ENCODE peak calls at places on chromosomes 11 and 22, in seven cellular contexts. A is PC-3, G is endothelial cell of umbilical vein, K is heart right ventricle, D is right lobe of liver, F is SK-N-SH, I is uterus. M is an unnamed sample.

GRCh38 chr11:45102361-45102809 is 44.1 kb upstream of the PRDM11 start:
- DNase-seq in A (no peak), G (no peak), F (no peak), K (no peak), I (no peak), D (no peak), M (no peak)

GRCh38 chr22:24434472-24435322 is 7.3 kb downstream of the ADORA2A start:
- DNase-seq in F (peak; percentile 17), I (no peak), K (no peak), A (no peak), D (no peak), G (no peak), M (peak; percentile 68)

GRCh38 chr11:77353131-77353530 is 51.6 kb upstream of the GDPD4 start:
- DNase-seq in K (no peak), D (no peak), F (no peak), I (no peak), A (no peak), G (no peak), M (no peak)

GRCh38 chr11:57275582-57275981 is 38.5 kb upstream of the APLNR start:
- DNase-seq in A (no peak), K (no peak), I (no peak), D (no peak), F (no peak), G (peak; percentile 83), M (no peak)

GRCh38 chr11:97993565-97993964 is 1027.2 kb upstream of the CNTN5 start:
- DNase-seq in F (no peak), G (no peak), A (no peak), I (no peak), K (no peak), D (no peak), M (no peak)

GRCh38 chr22:29716814-29717213 is 3.0 kb upstream of the CABP7 start:
- DNase-seq in D (peak; percentile 69), K (peak; percentile 54), I (peak; percentile 37), G (peak; percentile 70), F (no peak), A (peak; percentile 69), M (no peak)

GRCh38 chr11:60718524-60719316 is 5.8 kb upstream of the MS4A18 start:
- DNase-seq in A (no peak), K (no peak), F (no peak), D (no peak), I (no peak), G (no peak), M (no peak)

GRCh38 chr22:41900652-41901312 is 14.1 kb downstream of the SHISA8 start:
- DNase-seq in A (no peak), I (no peak), D (no peak), G (no peak), F (no peak), K (no peak), M (no peak)

GRCh38 chr11:10751581-10751940 is 515 bp downstream of the CTR9 start:
- DNase-seq in I (no peak), K (no peak), D (no peak), A (no peak), G (no peak), F (no peak), M (no peak)

GRCh38 chr11:113896156-113896879 is 8.3 kb upstream of the HTR3B start:
- DNase-seq in I (peak; percentile 28), K (no peak), G (peak; percentile 34), A (peak; percentile 56), D (no peak), F (peak; percentile 61), M (no peak)

GRCh38 chr11:46879056-46879585 is 33.0 kb upstream of the CKAP5 start:
- DNase-seq in A (no peak), F (no peak), D (no peak), I (no peak), K (no peak), G (no peak), M (no peak)

GRCh38 chr11:26557666-26558065 is 14.4 kb downstream of the MUC15 start:
- DNase-seq in D (no peak), F (no peak), I (no peak), G (no peak), A (no peak), K (no peak), M (no peak)

GRCh38 chr11:13073119-13073981 is 64.2 kb downstream of the RASSF10 start:
- DNase-seq in F (no peak), G (peak; percentile 16), D (no peak), A (peak; percentile 22), I (no peak), K (no peak), M (no peak)

GRCh38 chr11:34012734-34013133 is 38.8 kb upstream of the CAPRIN1 start:
- DNase-seq in D (no peak), I (no peak), A (no peak), F (no peak), K (no peak), G (no peak), M (no peak)

GRCh38 chr22:50548046-50548912 is 2.6 kb downstream of the KLHDC7B start:
- DNase-seq in I (no peak), A (no peak), K (peak; percentile 29), F (peak; percentile 38), G (no peak), D (peak; percentile 72), M (peak; percentile 55)

GRCh38 chr11:7640826-7641225 is 32.5 kb downstream of the CYB5R2 start:
- DNase-seq in G (no peak), K (no peak), F (no peak), I (no peak), D (no peak), A (no peak), M (no peak)

GRCh38 chr11:65110354-65110861 is 1.3 kb upstream of the TM7SF2 start:
- DNase-seq in A (peak; percentile 96), K (peak; percentile 85), F (peak; percentile 91), G (peak; percentile 87), D (peak; percentile 87), I (peak; percentile 88), M (peak; percentile 99)
- H3K27ac ChIP-seq in A (no peak overlapping the region), K (peak overlapping the region; percentile 62), F (peak overlapping the region; percentile 39), G (no peak overlapping the region), D (no peak overlapping the region), I (peak overlapping the region; percentile 44), M (peak overlapping the region; percentile 70)

GRCh38 chr11:58907780-58908179 is 31.5 kb upstream of the GLYATL1 start:
- DNase-seq in I (no peak), K (no peak), A (no peak), D (no peak), F (no peak), G (no peak), M (no peak)

GRCh38 chr11:58905141-58905715 is 34.1 kb upstream of the GLYATL1 start:
- DNase-seq in I (no peak), F (peak; percentile 75), K (peak; percentile 31), D (peak; percentile 54), G (no peak), A (peak; percentile 48), M (no peak)

GRCh38 chr11:58902881-58903280 is 36.4 kb upstream of the GLYATL1 start:
- DNase-seq in K (no peak), D (no peak), G (no peak), F (no peak), I (no peak), A (no peak), M (no peak)

GRCh38 chr11:58900479-58901420 is 38.5 kb upstream of the GLYATL1 start:
- DNase-seq in K (peak; percentile 64), A (peak; percentile 96), F (peak; percentile 25), G (peak; percentile 41), D (peak; percentile 82), I (no peak), M (no peak)

GRCh38 chr11:58905716-58906547 is 33.4 kb upstream of the GLYATL1 start:
- DNase-seq in G (peak; percentile 17), F (peak; percentile 89), D (peak; percentile 71), A (peak; percentile 77), I (peak; percentile 21), K (peak; percentile 43), M (no peak)
- H3K4me3 ChIP-seq in G (no peak overlapping the region), F (peak overlapping the region; percentile 73), D (peak overlapping the region; percentile 28), A (peak overlapping the region; percentile 23), I (no peak overlapping the region), K (peak overlapping the region; percentile 22), M (no peak overlapping the region)

DNA sequence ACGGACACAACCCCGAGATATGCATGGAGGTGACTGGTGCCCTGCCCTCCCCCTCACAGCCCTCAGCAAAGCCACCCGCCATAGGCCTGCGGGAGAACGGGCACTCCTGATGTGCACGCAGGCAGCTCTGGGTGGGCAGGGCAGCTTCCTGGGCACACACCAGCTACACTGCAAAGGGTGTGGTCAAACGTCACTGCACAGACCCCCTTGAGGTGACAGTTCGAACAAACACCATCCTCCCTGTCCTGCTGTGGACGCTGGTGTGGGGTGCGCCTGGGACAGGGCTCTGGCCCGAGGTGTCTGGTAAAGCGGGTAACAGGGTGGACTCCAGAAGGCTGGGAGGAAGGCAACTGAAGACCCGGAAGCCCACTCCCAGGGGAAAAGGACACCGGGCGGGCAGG is 21.9 kb upstream of the MOB2 start:
- DNase-seq in F (no peak), D (peak; percentile 27), G (no peak), A (no peak), I (no peak), K (no peak), M (no peak)
- H3K27ac ChIP-seq in F (no peak overlapping the region), D (no peak overlapping the region), G (no peak overlapping the region), A (no peak overlapping the region), I (no peak overlapping the region), K (no peak overlapping the region), M (no peak overlapping the region)

GRCh38 chr11:125407046-125407445 is 89.0 kb downstream of the FEZ1 start:
- DNase-seq in G (no peak), A (peak; percentile 37), I (no peak), F (no peak), K (no peak), D (no peak), M (no peak)
- H3K4me3 ChIP-seq in G (no peak overlapping the region), A (no peak overlapping the region), I (no peak overlapping the region), F (no peak overlapping the region), K (no peak overlapping the region), D (no peak overlapping the region), M (no peak overlapping the region)

DNA sequence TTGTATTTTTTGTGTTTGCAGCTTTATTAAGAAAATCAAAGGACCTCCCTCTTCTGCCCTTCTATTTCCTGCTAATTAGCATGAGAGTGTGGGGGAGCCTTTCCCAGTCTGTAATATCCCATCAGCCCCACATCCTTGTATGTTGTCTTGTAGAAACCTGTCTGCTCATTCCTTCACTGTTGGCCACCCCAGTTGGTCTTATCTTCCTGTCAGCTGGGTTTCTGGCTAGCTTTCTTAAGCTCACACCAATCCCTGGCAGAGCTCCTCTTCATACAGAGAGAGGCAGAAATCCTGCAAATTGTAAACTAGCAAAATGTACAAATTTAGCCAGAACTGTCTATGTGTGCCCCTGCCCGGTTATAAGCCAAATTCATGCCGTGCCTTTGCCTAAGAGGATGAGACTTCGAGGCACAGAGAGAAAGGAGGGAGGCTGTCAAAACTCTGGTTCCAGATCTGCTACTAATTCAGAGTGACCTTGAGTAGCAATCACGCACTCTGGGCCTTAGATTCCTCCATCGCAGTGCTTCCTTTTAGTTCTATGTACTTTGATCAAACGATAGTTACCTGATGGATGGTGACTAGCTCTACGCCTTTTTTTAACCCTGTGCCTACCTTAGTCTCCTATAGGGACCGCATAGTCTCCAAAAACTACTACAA is 200.7 kb downstream of the NAV2 start:
- DNase-seq in K (no peak), A (no peak), I (no peak), D (no peak), G (no peak), F (no peak), M (no peak)
- H3K27ac ChIP-seq in K (peak overlapping the region; percentile 64), A (no peak overlapping the region), I (no peak overlapping the region), D (peak overlapping the region; percentile 42), G (no peak overlapping the region), F (peak overlapping the region; percentile 77), M (no peak overlapping the region)

DNA sequence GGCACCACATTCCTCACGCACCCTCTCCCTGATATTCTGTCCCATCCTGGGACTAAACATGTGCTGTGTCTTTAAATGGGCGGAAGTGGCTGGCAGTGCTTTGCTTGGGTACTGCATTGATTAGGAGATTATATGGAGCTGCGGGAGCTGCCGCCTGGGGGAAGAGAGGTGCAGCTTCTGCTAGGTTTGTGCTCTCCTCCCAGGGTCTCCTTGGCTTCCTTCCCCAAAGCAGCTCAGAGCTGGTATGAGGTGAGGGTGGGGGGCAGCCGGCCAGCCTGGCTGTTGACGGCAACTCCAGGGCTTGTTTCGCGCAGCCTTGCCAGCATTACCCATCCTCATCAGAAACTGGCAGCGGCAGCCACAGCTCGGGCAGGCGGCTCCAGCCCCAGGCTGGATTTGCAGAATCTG is 95.4 kb downstream of the GRAMD1B start:
- DNase-seq in D (no peak), A (no peak), I (no peak), F (peak; percentile 72), G (no peak), K (no peak), M (no peak)
- H3K4me3 ChIP-seq in D (no peak overlapping the region), A (no peak overlapping the region), I (no peak overlapping the region), F (peak overlapping the region; percentile 34), G (no peak overlapping the region), K (no peak overlapping the region), M (no peak overlapping the region)

M was measured in naive thymus-derived CD4-positive, alpha-beta T cell.